ENCODE peak calls at places on chromosome 2, in four cellular contexts. C, A, X and P are unnamed samples.
A peak's percentile ranks its signal among the peaks of the same experiment; 100 is the strongest.

GRCh38 chr2:203890733-203891132 is 23.2 kb downstream of the CTLA4 start:
- DNase-seq in C (no peak), X (no peak), A (no peak), P (no peak)

GRCh38 chr2:16663121-16663905 is 2.3 kb downstream of the CYRIA start:
- DNase-seq in C (no peak), A (no peak), X (no peak), P (no peak)

GRCh38 chr2:8413589-8414135 is 268.2 kb upstream of the ID2 start:
- DNase-seq in C (peak; percentile 37), X (no peak), A (no peak), P (no peak)

GRCh38 chr2:134408791-134409190 is 154.9 kb downstream of the MGAT5 start:
- DNase-seq in C (no peak), A (no peak), X (no peak), P (no peak)

GRCh38 chr2:70789304-70790078 is 952 bp downstream of the FIGLA start:
- DNase-seq in A (peak; percentile 20), C (peak; percentile 66), X (peak; percentile 35), P (no peak)

GRCh38 chr2:136207030-136207623 is 89.2 kb upstream of the CXCR4 start:
- DNase-seq in C (no peak), X (no peak), A (no peak), P (no peak)

GRCh38 chr2:99680946-99681345 is 191.1 kb upstream of the REV1 start:
- DNase-seq in C (no peak), X (no peak), A (no peak), P (no peak)

GRCh38 chr2:23283653-23284052 is 101.3 kb upstream of the KLHL29 start:
- DNase-seq in C (no peak), A (no peak), X (no peak), P (no peak)

GRCh38 chr2:188628989-188629889 is 337.6 kb downstream of the GULP1 start:
- DNase-seq in X (no peak), C (no peak), A (no peak), P (no peak)

GRCh38 chr2:191693778-191694177 is 15.8 kb downstream of the NABP1 start:
- DNase-seq in X (no peak), C (no peak), A (no peak), P (no peak)